ENCODE peak calls at places on chromosomes 4 and X, in ten cellular contexts. One of them, this sample, is unnamed.

GRCh38 chrX:134254511-134254910 is 17.5 kb downstream of the CCDC160 start:
- DNase-seq in tibial nerve: no peak
- DNase-seq in mesothelial cell of epicardium: no peak
- DNase-seq in astrocyte of the hippocampus: no peak
- DNase-seq in sigmoid colon: no peak
- DNase-seq in SK-N-SH: no peak
- DNase-seq in M059J: no peak
- DNase-seq in C1 segment of cervical spinal cord: no peak
- DNase-seq in HuH-7: no peak
- DNase-seq in iPS-NIHi11: no peak
- DNase-seq in this sample: no peak

GRCh38 chrX:45598841-45599240 is 398.2 kb upstream of the DIPK2B start:
- DNase-seq in tibial nerve: no peak
- DNase-seq in mesothelial cell of epicardium: no peak
- DNase-seq in astrocyte of the hippocampus: no peak
- DNase-seq in sigmoid colon: no peak
- DNase-seq in SK-N-SH: no peak
- DNase-seq in M059J: peak; percentile 50
- DNase-seq in C1 segment of cervical spinal cord: no peak
- DNase-seq in HuH-7: no peak
- DNase-seq in iPS-NIHi11: no peak
- DNase-seq in this sample: no peak

GRCh38 chr4:98518555-98519267 is 139.7 kb downstream of the TSPAN5 start:
- DNase-seq in tibial nerve: no peak
- DNase-seq in mesothelial cell of epicardium: no peak
- DNase-seq in astrocyte of the hippocampus: peak; percentile 15
- DNase-seq in sigmoid colon: no peak
- DNase-seq in SK-N-SH: no peak
- DNase-seq in M059J: no peak
- DNase-seq in C1 segment of cervical spinal cord: no peak
- DNase-seq in HuH-7: no peak
- DNase-seq in iPS-NIHi11: no peak
- DNase-seq in this sample: no peak

GRCh38 chr4:67344594-67345380 is 200.5 kb downstream of the CENPC start:
- DNase-seq in tibial nerve: no peak
- DNase-seq in mesothelial cell of epicardium: no peak
- DNase-seq in astrocyte of the hippocampus: no peak
- DNase-seq in sigmoid colon: no peak
- DNase-seq in SK-N-SH: no peak
- DNase-seq in M059J: no peak
- DNase-seq in C1 segment of cervical spinal cord: no peak
- DNase-seq in HuH-7: no peak
- DNase-seq in iPS-NIHi11: no peak
- DNase-seq in this sample: no peak

GRCh38 chrX:103919336-103919682 is 43.1 kb upstream of the TMSB15B start:
- DNase-seq in tibial nerve: no peak
- DNase-seq in mesothelial cell of epicardium: no peak
- DNase-seq in astrocyte of the hippocampus: peak; percentile 56
- DNase-seq in sigmoid colon: no peak
- DNase-seq in SK-N-SH: no peak
- DNase-seq in M059J: peak; percentile 57
- DNase-seq in C1 segment of cervical spinal cord: no peak
- DNase-seq in HuH-7: peak; percentile 60
- DNase-seq in iPS-NIHi11: peak; percentile 22
- DNase-seq in this sample: peak; percentile 40

GRCh38 chr4:7043521-7044414 is 596 bp downstream of the TADA2B start:
- DNase-seq in tibial nerve: no peak
- DNase-seq in mesothelial cell of epicardium: no peak
- DNase-seq in astrocyte of the hippocampus: peak; percentile 69
- DNase-seq in sigmoid colon: peak; percentile 79
- DNase-seq in SK-N-SH: no peak
- DNase-seq in M059J: peak; percentile 35
- DNase-seq in C1 segment of cervical spinal cord: no peak
- DNase-seq in HuH-7: no peak
- DNase-seq in iPS-NIHi11: no peak
- DNase-seq in this sample: no peak

GRCh38 chrX:126701380-126701779 is 118.1 kb upstream of the PRR32 start:
- DNase-seq in tibial nerve: no peak
- DNase-seq in mesothelial cell of epicardium: no peak
- DNase-seq in astrocyte of the hippocampus: no peak
- DNase-seq in sigmoid colon: no peak
- DNase-seq in SK-N-SH: no peak
- DNase-seq in M059J: no peak
- DNase-seq in C1 segment of cervical spinal cord: no peak
- DNase-seq in HuH-7: no peak
- DNase-seq in iPS-NIHi11: no peak
- DNase-seq in this sample: no peak

GRCh38 chr4:35102111-35102510 is 1142.2 kb downstream of the ARAP2 start:
- DNase-seq in tibial nerve: no peak
- DNase-seq in mesothelial cell of epicardium: no peak
- DNase-seq in astrocyte of the hippocampus: no peak
- DNase-seq in sigmoid colon: no peak
- DNase-seq in SK-N-SH: no peak
- DNase-seq in M059J: no peak
- DNase-seq in C1 segment of cervical spinal cord: no peak
- DNase-seq in HuH-7: no peak
- DNase-seq in iPS-NIHi11: no peak
- DNase-seq in this sample: no peak

GRCh38 chr4:55214172-55214571 is 88.8 kb upstream of the KDR start:
- DNase-seq in tibial nerve: no peak
- DNase-seq in mesothelial cell of epicardium: no peak
- DNase-seq in astrocyte of the hippocampus: no peak
- DNase-seq in sigmoid colon: no peak
- DNase-seq in SK-N-SH: peak; percentile 17
- DNase-seq in M059J: peak; percentile 48
- DNase-seq in C1 segment of cervical spinal cord: no peak
- DNase-seq in HuH-7: no peak
- DNase-seq in iPS-NIHi11: peak; percentile 15
- DNase-seq in this sample: no peak

GRCh38 chrX:40809210-40809609 is 73.9 kb upstream of the MED14 start:
- DNase-seq in tibial nerve: no peak
- DNase-seq in mesothelial cell of epicardium: no peak
- DNase-seq in astrocyte of the hippocampus: peak; percentile 12
- DNase-seq in sigmoid colon: no peak
- DNase-seq in SK-N-SH: no peak
- DNase-seq in M059J: peak; percentile 53
- DNase-seq in C1 segment of cervical spinal cord: no peak
- DNase-seq in HuH-7: no peak
- DNase-seq in iPS-NIHi11: no peak
- DNase-seq in this sample: no peak

GRCh38 chr4:78543424-78544238 is 7.9 kb upstream of the ANXA3 start:
- DNase-seq in tibial nerve: no peak
- DNase-seq in mesothelial cell of epicardium: no peak
- DNase-seq in astrocyte of the hippocampus: peak; percentile 62
- DNase-seq in sigmoid colon: no peak
- DNase-seq in SK-N-SH: no peak
- DNase-seq in M059J: no peak
- DNase-seq in C1 segment of cervical spinal cord: no peak
- DNase-seq in HuH-7: no peak
- DNase-seq in iPS-NIHi11: no peak
- DNase-seq in this sample: no peak

GRCh38 chr4:54281060-54281781 is 52.1 kb downstream of the PDGFRA start:
- DNase-seq in tibial nerve: peak; percentile 41
- DNase-seq in mesothelial cell of epicardium: no peak
- DNase-seq in astrocyte of the hippocampus: peak; percentile 97
- DNase-seq in sigmoid colon: peak; percentile 92
- DNase-seq in SK-N-SH: no peak
- DNase-seq in M059J: peak; percentile 91
- DNase-seq in C1 segment of cervical spinal cord: no peak
- DNase-seq in HuH-7: no peak
- DNase-seq in iPS-NIHi11: no peak
- DNase-seq in this sample: no peak

GRCh38 chr4:77453911-77454310 is 151.7 kb upstream of the CXCL13 start:
- DNase-seq in tibial nerve: no peak
- DNase-seq in mesothelial cell of epicardium: no peak
- DNase-seq in astrocyte of the hippocampus: no peak
- DNase-seq in sigmoid colon: no peak
- DNase-seq in SK-N-SH: no peak
- DNase-seq in M059J: no peak
- DNase-seq in C1 segment of cervical spinal cord: no peak
- DNase-seq in HuH-7: no peak
- DNase-seq in iPS-NIHi11: no peak
- DNase-seq in this sample: no peak